ENCODE peak calls at places on chromosomes 2 and 18, in four cellular contexts. O is heart right ventricle, F is hepatocyte, V is thoracic aorta. S is an unnamed sample.

GRCh38 chr2:98909381-98910211 is 26.4 kb downstream of the CRACDL start:
- DNase-seq in O (peak; percentile 15), F (peak; percentile 73), V (no peak), S (peak; percentile 14)

GRCh38 chr2:182006606-182007005 is 21.0 kb downstream of the PPP1R1C start:
- DNase-seq in O (no peak), F (no peak), V (no peak), S (no peak)

GRCh38 chr2:15634846-15635490 is 43.3 kb downstream of the DDX1 start:
- DNase-seq in O (no peak), F (no peak), V (no peak), S (no peak)

GRCh38 chr2:25294573-25295462 is 46.9 kb downstream of the DNMT3A start:
- DNase-seq in O (peak; percentile 88), F (no peak), V (peak; percentile 52), S (peak; percentile 80)

GRCh38 chr18:28728891-28729290 is 552.0 kb upstream of the CDH2 start:
- DNase-seq in O (no peak), F (no peak), V (no peak), S (no peak)

GRCh38 chr2:183162362-183162761 is 38.1 kb downstream of the NUP35 start:
- DNase-seq in O (no peak), F (no peak), V (no peak), S (no peak)

GRCh38 chr2:125553768-125554167 is 1102.2 kb upstream of the GYPC start:
- DNase-seq in O (no peak), F (no peak), V (no peak), S (no peak)

GRCh38 chr2:54208364-54209240 is 47.4 kb downstream of the TSPYL6 start:
- DNase-seq in O (peak; percentile 33), F (no peak), V (no peak), S (no peak)

GRCh38 chr18:49024808-49025361 is 74.1 kb upstream of the SMAD7 start:
- DNase-seq in O (no peak), F (peak; percentile 6), V (no peak), S (peak; percentile 51)

GRCh38 chr2:96928277-96928781 is 58.1 kb downstream of the FAM178B start:
- DNase-seq in O (no peak), F (peak; percentile 49), V (no peak), S (no peak)

GRCh38 chr18:44897445-44898215 is 216.9 kb downstream of the SETBP1 start:
- DNase-seq in O (no peak), F (no peak), V (no peak), S (no peak)

GRCh38 chr2:31457651-31458050 is 43.1 kb upstream of the XDH start:
- DNase-seq in O (no peak), F (no peak), V (no peak), S (no peak)

GRCh38 chr2:197931661-197932312 is 127.4 kb downstream of the PLCL1 start:
- DNase-seq in O (no peak), F (no peak), V (no peak), S (no peak)

GRCh38 chr2:97766567-97766966 is 53.2 kb downstream of the ZAP70 start:
- DNase-seq in O (peak; percentile 56), F (no peak), V (no peak), S (no peak)

GRCh38 chr2:138421971-138422335 is 79.6 kb upstream of the SPOPL start:
- DNase-seq in O (no peak), F (peak; percentile 21), V (no peak), S (no peak)

GRCh38 chr2:42513252-42513918 is 19.6 kb upstream of the KCNG3 start:
- DNase-seq in O (peak; percentile 9), F (peak; percentile 72), V (no peak), S (peak; percentile 41)

GRCh38 chr2:3631851-3632659 is 25.9 kb upstream of the ALLC start:
- DNase-seq in O (peak; percentile 2), F (no peak), V (no peak), S (no peak)

GRCh38 chr2:126510960-126511359 is 145.0 kb upstream of the GYPC start:
- DNase-seq in O (no peak), F (no peak), V (no peak), S (no peak)

GRCh38 chr2:207432471-207432870 is 97.3 kb upstream of the CREB1 start:
- DNase-seq in O (no peak), F (no peak), V (no peak), S (no peak)

GRCh38 chr2:25504266-25504665 is 162.5 kb upstream of the DNMT3A start:
- DNase-seq in O (no peak), F (no peak), V (no peak), S (no peak)

GRCh38 chr2:105609756-105610397 is 134.8 kb upstream of the NCK2 start:
- DNase-seq in O (no peak), F (no peak), V (no peak), S (no peak)

GRCh38 chr2:240968731-240969624 is 29.4 kb upstream of the SNED1 start:
- DNase-seq in O (no peak), F (no peak), V (no peak), S (peak; percentile 56)

GRCh38 chr2:121386707-121387106 is 101.7 kb upstream of the TFCP2L1 start:
- DNase-seq in O (no peak), F (no peak), V (no peak), S (no peak)

GRCh38 chr2:122096788-122097187 is 341.3 kb downstream of the TSN start:
- DNase-seq in O (no peak), F (no peak), V (no peak), S (no peak)

GRCh38 chr2:232781765-232782164 is 5.4 kb upstream of the KCNJ13 start:
- DNase-seq in O (no peak), F (peak; percentile 41), V (no peak), S (no peak)

GRCh38 chr2:106332054-106332453 is 136.2 kb downstream of the RGPD3 start:
- DNase-seq in O (no peak), F (no peak), V (no peak), S (no peak)

GRCh38 chr2:96895032-96895708 is 25.3 kb upstream of the SEMA4C start:
- DNase-seq in O (no peak), F (no peak), V (no peak), S (no peak)

GRCh38 chr2:101658387-101658786 is 39.1 kb upstream of the MAP4K4 start:
- DNase-seq in O (no peak), F (no peak), V (no peak), S (no peak)

GRCh38 chr2:235598842-235599531 is 105.1 kb downstream of the AGAP1 start:
- DNase-seq in O (no peak), F (no peak), V (no peak), S (no peak)

GRCh38 chr18:6010284-6010683 is 115.0 kb upstream of the TMEM200C start:
- DNase-seq in O (no peak), F (no peak), V (no peak), S (no peak)

GRCh38 chr18:61820842-61821241 is 72.0 kb downstream of the RNF152 start:
- DNase-seq in O (no peak), F (no peak), V (no peak), S (no peak)

GRCh38 chr2:104745856-104746255 is 108.1 kb upstream of the POU3F3 start:
- DNase-seq in O (no peak), F (no peak), V (no peak), S (no peak)

GRCh38 chr2:222481941-222482340 is 57.6 kb downstream of the SGPP2 start:
- DNase-seq in O (no peak), F (no peak), V (no peak), S (no peak)

GRCh38 chr2:190627881-190628412 is 20.9 kb upstream of the NAB1 start:
- DNase-seq in O (peak; percentile 59), F (no peak), V (no peak), S (peak; percentile 71)
- H3K4me3 ChIP-seq in O (peak overlapping the region; percentile 38), F (no peak overlapping the region), V (peak overlapping the region; percentile 75), S (peak overlapping the region; percentile 62)

DNA sequence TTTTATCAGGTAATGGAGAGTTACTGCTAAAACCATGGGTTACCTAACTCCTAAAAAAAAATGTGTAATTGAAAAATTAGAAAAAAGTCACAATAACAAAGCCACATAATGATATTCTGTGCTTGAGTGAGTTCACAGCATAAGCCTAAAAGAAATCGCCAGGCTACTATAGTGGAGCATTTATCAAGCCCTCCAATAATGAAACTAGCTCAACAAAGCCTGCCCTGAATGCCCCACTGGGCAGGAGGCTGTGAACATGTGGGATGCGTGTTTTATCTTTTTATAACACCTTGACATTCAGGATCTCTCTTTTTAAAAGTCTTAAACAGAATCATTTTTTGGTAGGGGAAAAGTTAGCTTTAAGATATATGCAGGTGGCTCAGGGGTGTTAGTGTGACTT is 86.3 kb downstream of the KCTD18 start:
- DNase-seq in O (no peak), F (no peak), V (no peak), S (no peak)
- TF ChIP-seq CTCF in O (no peak), F (no peak), V (no peak), S (no peak)

GRCh38 chr2:199868431-199869226 is 17.6 kb upstream of the FTCDNL1 start:
- DNase-seq in O (no peak), F (no peak), V (no peak), S (no peak)

GRCh38 chr2:199862779-199863178 is 11.8 kb upstream of the FTCDNL1 start:
- DNase-seq in O (no peak), F (no peak), V (no peak), S (no peak)

GRCh38 chr2:199869227-199869541 is 18.2 kb upstream of the FTCDNL1 start:
- DNase-seq in O (no peak), F (no peak), V (no peak), S (no peak)

GRCh38 chr2:199869653-199870052 is 18.7 kb upstream of the FTCDNL1 start:
- DNase-seq in O (no peak), F (no peak), V (no peak), S (no peak)

GRCh38 chr2:199865905-199866304 is 14.9 kb upstream of the FTCDNL1 start:
- DNase-seq in O (no peak), F (no peak), V (no peak), S (no peak)
- H3K36me3 ChIP-seq in O (no peaks in the 10 kb centered on the region), F (no peaks in the 10 kb centered on the region), V (no peaks in the 10 kb centered on the region), S (no peaks in the 10 kb centered on the region)

DNA sequence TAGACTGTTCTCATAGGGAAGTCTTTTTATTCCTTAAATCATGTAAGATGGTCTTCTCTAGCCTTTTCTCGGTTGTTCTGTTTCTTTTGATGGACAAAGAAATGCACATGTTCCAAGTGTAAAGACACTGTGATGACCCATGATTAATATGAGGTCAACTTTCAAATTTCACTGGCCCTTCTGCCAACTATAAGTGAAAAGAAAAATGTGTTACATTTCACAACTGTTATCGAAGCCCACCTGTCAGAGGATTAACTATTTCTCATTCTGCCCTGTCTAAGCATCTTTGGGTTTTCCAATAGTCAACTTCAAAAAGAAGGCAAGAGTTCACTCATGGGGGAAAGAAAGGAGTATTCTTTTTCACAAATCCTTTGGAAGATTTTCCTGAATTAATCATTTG is 3.3 kb downstream of the RDH14 start:
- DNase-seq in O (no peak), F (no peak), V (no peak), S (no peak)
- H3K4me3 ChIP-seq in O (no peak overlapping the region), F (no peak overlapping the region), V (no peak overlapping the region), S (no peak overlapping the region)

S was measured in BE2C.